ENCODE peak calls at places on chromosomes 1 and 21, in ten cellular contexts. D, K, C, T, U, W, S, Y, Z and P are unnamed samples. For H3K4me1, the result is how much of the 10 kb centered on the place peaks cover.

GRCh38 chr1:31910933-31911332 is 27.2 kb downstream of the PTP4A2 start:
- DNase-seq in Z (no peak), C (no peak), S (no peak), D (no peak), U (no peak), K (peak), Y (no peak), W (no peak), T (no peak), P (no peak)

GRCh38 chr1:212098771-212099170 is 63.2 kb downstream of the DTL start:
- DNase-seq in U (no peak), C (no peak), D (no peak), W (no peak), Y (no peak), Z (no peak), T (no peak), K (no peak), S (no peak), P (no peak)

GRCh38 chr1:162193815-162194214 is 124.3 kb downstream of the NOS1AP start:
- DNase-seq in Y (no peak), D (no peak), C (no peak), Z (no peak), K (no peak), T (no peak), U (no peak), W (no peak), S (no peak), P (no peak)

GRCh38 chr1:228065543-228066347 is 16.8 kb upstream of the ARF1 start:
- DNase-seq in D (no peak), S (no peak), W (no peak), Y (no peak), T (no peak), U (peak), C (no peak), K (no peak), Z (no peak), P (peak)

GRCh38 chr1:92411511-92411910 is 75.2 kb downstream of the GFI1 start:
- DNase-seq in K (no peak), S (peak), T (no peak), Z (no peak), C (no peak), U (no peak), D (no peak), Y (peak), W (no peak), P (no peak)

GRCh38 chr1:32702599-32703478 is at the start of gene SYNC:
- DNase-seq in S (no peak), Z (no peak), D (no peak), C (peak), T (no peak), K (no peak), U (peak), Y (peak), W (peak), P (peak)

GRCh38 chr21:36549470-36549869 is 69.5 kb upstream of the CLDN14 start:
- DNase-seq in Y (no peak), C (no peak), S (no peak), U (no peak), Z (no peak), T (no peak), K (no peak), W (no peak), D (no peak), P (no peak)

GRCh38 chr1:45974541-45975269 is 157.7 kb downstream of the PIK3R3 start:
- DNase-seq in K (peak), T (no peak), S (no peak), Y (peak), C (no peak), U (no peak), W (no peak), Z (no peak), D (no peak), P (no peak)

GRCh38 chr1:21262282-21263051 is 27.8 kb downstream of the ECE1 start:
- DNase-seq in Z (no peak), Y (peak), D (no peak), U (no peak), S (no peak), T (peak), W (peak), C (peak), K (peak), P (peak)

GRCh38 chr1:76129731-76130130 is 55.2 kb downstream of the ST6GALNAC3 start:
- DNase-seq in T (no peak), W (no peak), Y (no peak), U (no peak), D (no peak), K (no peak), Z (no peak), C (no peak), S (no peak), P (no peak)

GRCh38 chr1:224773646-224774045 is 155.8 kb upstream of the DNAH14 start:
- DNase-seq in Z (no peak), S (peak), T (no peak), U (no peak), D (no peak), W (no peak), Y (no peak), K (no peak), C (no peak), P (no peak)

GRCh38 chr1:12594490-12594889 is 23.5 kb downstream of the DHRS3 start:
- DNase-seq in W (no peak), Y (no peak), K (no peak), T (no peak), S (no peak), Z (no peak), D (no peak), C (no peak), U (no peak), P (no peak)

GRCh38 chr21:41762236-41762635 is 4.6 kb downstream of the RIPK4 start:
- DNase-seq in U (no peak), K (no peak), D (no peak), Z (no peak), S (no peak), W (no peak), C (no peak), Y (no peak), T (no peak), P (no peak)

GRCh38 chr1:41955461-41956159 is 36.9 kb upstream of the HIVEP3 start:
- DNase-seq in T (peak), W (no peak), Z (peak), U (no peak), Y (no peak), D (peak), S (no peak), K (no peak), C (no peak), P (no peak)

GRCh38 chr1:10398278-10398733 is 558 bp upstream of the PGD start:
- DNase-seq in S (no peak), C (no peak), Y (no peak), W (no peak), D (no peak), K (no peak), T (no peak), Z (no peak), U (no peak), P (no peak)

GRCh38 chr1:198018529-198018928 is 101.4 kb downstream of the LHX9 start:
- DNase-seq in K (no peak), C (no peak), Z (peak), D (no peak), W (no peak), T (no peak), Y (no peak), U (no peak), S (no peak), P (no peak)

GRCh38 chr21:35274923-35275322 is 225.8 kb upstream of the RUNX1 start:
- DNase-seq in C (no peak), T (no peak), S (no peak), D (no peak), W (no peak), K (no peak), U (no peak), Y (no peak), Z (no peak), P (no peak)

GRCh38 chr1:167899253-167899681 is 14.7 kb downstream of the ADCY10 start:
- DNase-seq in T (peak), Y (no peak), S (no peak), U (no peak), Z (no peak), C (no peak), W (no peak), D (no peak), K (peak), P (peak)

GRCh38 chr1:193766329-193766728 is 579.9 kb upstream of the B3GALT2 start:
- DNase-seq in D (no peak), Y (no peak), S (no peak), T (peak), U (no peak), K (no peak), Z (no peak), C (no peak), W (no peak), P (no peak)

GRCh38 chr1:12143631-12144155 is 23.1 kb upstream of the TNFRSF1B start:
- DNase-seq in S (peak), Y (peak), C (no peak), Z (no peak), T (peak), W (no peak), U (no peak), K (peak), D (no peak), P (peak)

GRCh38 chr1:47656719-47657685 is 219.2 kb downstream of the FOXD2 start:
- DNase-seq in Y (no peak), T (peak), W (no peak), S (no peak), U (no peak), K (no peak), C (no peak), D (no peak), Z (no peak), P (peak)

GRCh38 chr21:27043377-27043776 is 76.5 kb upstream of the ADAMTS5 start:
- DNase-seq in S (no peak), C (no peak), Y (no peak), W (no peak), K (no peak), T (no peak), U (no peak), Z (no peak), D (no peak), P (no peak)

GRCh38 chr1:26391450-26391849 is 18.9 kb upstream of the ZNF683 start:
- DNase-seq in T (no peak), C (peak), K (no peak), W (peak), S (no peak), U (no peak), Y (no peak), Z (peak), D (no peak), P (no peak)

GRCh38 chr1:237405912-237406311 is 363.9 kb downstream of the RYR2 start:
- DNase-seq in W (no peak), K (no peak), Y (no peak), S (no peak), C (no peak), U (no peak), D (no peak), Z (no peak), T (no peak), P (no peak)

GRCh38 chr1:207006914-207007313 is 25.6 kb downstream of the C1orf116 start:
- DNase-seq in Z (no peak), K (no peak), W (no peak), D (no peak), C (no peak), Y (no peak), T (no peak), U (no peak), S (no peak), P (no peak)

GRCh38 chr1:89262643-89263042 is 10.0 kb downstream of the GBP5 start:
- DNase-seq in D (no peak), U (no peak), T (no peak), W (no peak), S (no peak), K (no peak), C (no peak), Y (no peak), Z (no peak), P (no peak)

GRCh38 chr1:74673351-74674111 is at the start of gene ERICH3:
- DNase-seq in Y (no peak), K (no peak), W (peak), S (no peak), T (no peak), U (peak), D (no peak), Z (no peak), C (no peak), P (no peak)

GRCh38 chr21:17195965-17196364 is 316.9 kb upstream of the CXADR start:
- DNase-seq in T (no peak), C (no peak), Y (no peak), D (no peak), K (no peak), U (no peak), W (no peak), S (no peak), Z (no peak), P (no peak)

GRCh38 chr1:19809044-19809750 is 5.9 kb downstream of the RNF186 start:
- DNase-seq in T (no peak), D (no peak), U (no peak), W (no peak), K (no peak), S (no peak), Y (peak), Z (no peak), C (no peak), P (peak)

GRCh38 chr1:171566467-171566866 is 55.6 kb upstream of the MYOCOS start:
- DNase-seq in D (no peak), U (no peak), S (no peak), W (no peak), K (peak), C (no peak), Z (no peak), Y (no peak), T (no peak), P (no peak)

GRCh38 chr1:85502625-85503083 is 37.7 kb upstream of the DDAH1 start:
- DNase-seq in K (peak), S (no peak), T (no peak), C (peak), Y (peak), U (peak), D (no peak), W (peak), Z (peak), P (peak)

GRCh38 chr1:227899141-227899819 is 48.5 kb downstream of the WNT9A start:
- DNase-seq in Z (no peak), K (no peak), D (no peak), S (no peak), W (no peak), U (no peak), T (peak), C (no peak), Y (peak), P (no peak)

GRCh38 chr1:182387566-182387965 is 4.0 kb downstream of the GLUL start:
- DNase-seq in W (no peak), D (no peak), U (no peak), T (no peak), C (no peak), Y (no peak), Z (no peak), K (no peak), S (no peak), P (no peak)

GRCh38 chr1:104780470-104781078 is 1030.9 kb downstream of the AMY1C start:
- DNase-seq in C (peak), Z (no peak), Y (no peak), D (peak), S (no peak), W (peak), T (no peak), K (no peak), U (no peak), P (no peak)

GRCh38 chr1:77543822-77544448 is 138.5 kb downstream of the ZZZ3 start:
- DNase-seq in Y (no peak), D (peak), K (no peak), T (no peak), C (no peak), S (no peak), Z (no peak), U (no peak), W (no peak), P (no peak)

GRCh38 chr1:77541162-77541545 is 141.3 kb downstream of the ZZZ3 start:
- DNase-seq in U (no peak), S (no peak), W (no peak), Z (no peak), C (no peak), K (no peak), T (no peak), Y (no peak), D (no peak), P (no peak)

GRCh38 chr1:77540501-77541161 is 141.8 kb downstream of the ZZZ3 start:
- DNase-seq in C (no peak), T (no peak), S (no peak), Z (no peak), K (no peak), U (no peak), Y (no peak), W (no peak), D (no peak), P (no peak)

GRCh38 chr1:77544845-77545244 is 137.6 kb downstream of the ZZZ3 start:
- DNase-seq in D (no peak), C (no peak), K (no peak), U (no peak), Z (no peak), S (no peak), Y (no peak), T (no peak), W (no peak), P (no peak)

GRCh38 chr1:77542784-77543183 is 139.7 kb downstream of the ZZZ3 start:
- DNase-seq in S (no peak), Z (no peak), K (no peak), Y (no peak), U (no peak), T (no peak), D (no peak), W (no peak), C (no peak), P (no peak)
- TF ChIP-seq POLR2AphosphoS5 in S (no peak), Z (no peak), K (no peak), Y (no peak), U (no peak), T (no peak), D (no peak), W (no peak), C (no peak), P (no peak)

DNA sequence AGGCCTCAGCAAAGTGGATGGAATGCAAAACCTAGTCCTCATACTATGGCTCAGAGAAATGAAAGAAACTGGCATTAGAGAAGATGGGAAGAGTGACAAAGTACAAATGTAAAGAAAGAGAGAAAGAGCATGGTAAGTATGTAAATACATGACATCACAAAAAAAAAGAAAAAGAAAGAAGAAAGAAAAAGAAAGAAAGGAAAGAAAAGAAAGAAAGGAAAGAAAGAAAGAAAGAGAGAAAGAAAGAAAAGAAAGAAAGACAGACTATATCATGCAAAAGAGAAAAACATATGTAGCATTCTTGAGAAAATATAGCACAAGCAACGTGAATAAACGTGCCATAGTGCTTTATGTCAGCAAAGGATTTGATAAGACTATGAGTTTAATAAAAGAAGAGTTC is 76.1 kb upstream of the CACHD1 start:
- DNase-seq in U (no peak), W (no peak), T (no peak), K (no peak), C (no peak), S (no peak), D (no peak), Y (no peak), Z (no peak), P (no peak)
- TF ChIP-seq CTCF in U (no peak), W (no peak), T (no peak), K (no peak), C (no peak), S (no peak), D (no peak), Y (no peak), Z (no peak), P (no peak)

DNA sequence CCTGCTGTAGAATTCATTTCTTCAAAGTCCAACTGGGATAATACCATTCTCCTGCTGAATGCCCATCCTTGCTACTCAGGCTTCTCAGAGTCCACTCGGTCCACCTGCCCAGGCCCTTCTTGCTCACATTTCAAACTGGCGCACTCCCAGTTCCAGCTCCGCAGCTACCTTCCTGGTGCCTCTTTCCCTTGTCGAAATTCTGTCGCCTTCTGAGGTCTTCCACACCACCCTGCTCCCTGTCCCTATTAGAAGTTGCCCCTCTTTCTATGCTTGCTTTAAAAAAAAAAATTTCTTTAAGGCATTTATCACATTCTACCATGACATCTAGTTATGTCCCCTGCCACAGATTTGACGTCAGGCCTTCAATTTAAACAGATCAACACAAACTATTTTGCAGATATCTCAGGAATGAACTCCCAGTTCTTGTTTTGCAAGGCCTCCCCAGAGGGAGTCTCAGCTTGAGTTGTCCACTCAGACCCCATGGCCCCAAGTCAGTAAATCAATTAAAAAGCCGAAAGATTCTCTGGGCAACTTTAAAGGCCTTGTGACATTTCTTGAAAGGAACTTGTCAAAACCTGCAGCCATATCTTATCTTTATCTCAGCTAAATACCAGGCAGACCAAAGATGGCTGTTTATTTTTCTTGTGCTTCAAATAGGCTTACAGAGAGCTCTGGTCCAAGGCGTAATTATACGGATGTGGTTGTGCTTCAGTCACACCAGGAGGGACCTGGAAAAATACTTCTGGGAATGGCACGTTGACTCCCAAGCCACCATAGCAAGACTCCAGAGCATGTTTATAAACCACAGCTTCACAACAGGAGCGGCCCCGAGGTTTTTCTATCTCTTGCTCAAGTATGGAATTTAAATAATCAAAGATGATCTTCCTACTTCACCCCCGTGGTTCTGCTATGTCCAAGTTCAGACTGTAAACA is 2.2 kb downstream of the FAM89A start:
- DNase-seq in W (no peak), T (no peak), S (no peak), D (no peak), U (no peak), Z (no peak), C (no peak), K (no peak), Y (no peak), P (no peak)
- H3K4me1 ChIP-seq in W (under half), T (under half), S (under half), D (under half), U (under half), Z (under half), C (under half), K (under half), Y (under half), P (under half)

DNA sequence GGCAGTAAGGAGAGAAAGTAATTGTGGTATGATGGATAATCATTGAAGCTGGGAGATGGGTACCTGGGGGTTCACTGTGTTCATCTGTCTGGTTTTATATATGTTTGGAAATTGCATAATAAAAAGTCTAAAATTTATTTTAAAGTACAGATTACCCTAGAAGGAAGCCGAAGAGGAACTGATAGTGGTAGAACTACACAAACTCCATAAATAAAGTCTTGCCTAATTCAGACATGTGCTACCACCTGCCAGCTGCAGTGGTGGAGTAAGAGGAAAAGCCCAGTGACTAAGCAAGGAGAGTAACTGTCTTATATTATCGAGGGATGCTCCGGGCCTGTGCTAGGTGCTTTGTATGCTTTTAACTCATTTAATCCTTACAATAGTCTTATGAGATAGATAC is 56.6 kb upstream of the HNRNPU start:
- DNase-seq in K (no peak), W (no peak), T (no peak), D (no peak), Z (no peak), Y (no peak), S (no peak), C (no peak), U (no peak), P (no peak)
- TF ChIP-seq POLR2AphosphoS5 in K (no peak), W (no peak), T (no peak), D (no peak), Z (no peak), Y (no peak), S (no peak), C (no peak), U (no peak), P (no peak)